ENCODE peak calls at places on chromosome 16, in four cellular contexts. L is fibroblast of the aortic adventitia, E is fibroblast of pulmonary artery, F is HTR-8/SVneo. B is an unnamed sample.

GRCh38 chr16:80803341-80804060 is 897 bp downstream of the CDYL2 start:
- DNase-seq in L (no peak), E (peak; percentile 27), F (peak; percentile 28), B (no peak)

GRCh38 chr16:89801800-89802199 is 14.6 kb downstream of the FANCA start:
- DNase-seq in E (peak; percentile 64), F (no peak), L (peak; percentile 10), B (no peak)

GRCh38 chr16:1048442-1049112 is 24.0 kb upstream of the SSTR5 start:
- DNase-seq in E (peak; percentile 39), L (peak; percentile 34), F (no peak), B (no peak)

GRCh38 chr16:15701367-15701766 is 51.3 kb downstream of the NDE1 start:
- DNase-seq in F (no peak), L (no peak), E (no peak), B (no peak)

GRCh38 chr16:21264226-21265036 is 13.7 kb downstream of the CRYM start:
- DNase-seq in F (no peak), E (no peak), L (peak; percentile 59), B (no peak)

GRCh38 chr16:53504161-53504663 is 1.2 kb upstream of the AKTIP start:
- DNase-seq in E (peak; percentile 72), F (no peak), L (peak; percentile 72), B (peak; percentile 55)

GRCh38 chr16:46817961-46818360 is 13.0 kb downstream of the C16orf87 start:
- DNase-seq in F (no peak), L (peak; percentile 19), E (peak; percentile 10), B (peak; percentile 33)

GRCh38 chr16:85162478-85163277 is 50.4 kb upstream of the CIBAR2 start:
- DNase-seq in L (peak; percentile 84), E (peak; percentile 79), F (no peak), B (peak; percentile 82)

B was measured in astrocyte.